ENCODE peak calls at places on chromosomes 3 and 15, in seven cellular contexts. X is RWPE2, Y is fibroblast of lung, O is astrocyte of the spinal cord, P is AG09309, G is Peyer's patch, Z is tibial artery. K is an unnamed sample.

GRCh38 chr3:112445839-112446238 is 53.4 kb downstream of the BTLA start:
- DNase-seq in X (no peak), Y (no peak), O (no peak), P (no peak), G (no peak), Z (no peak), K (no peak)

GRCh38 chr15:31551323-31551722 is 224.7 kb downstream of the KLF13 start:
- DNase-seq in X (no peak), Y (no peak), O (no peak), P (no peak), G (no peak), Z (no peak), K (no peak)

GRCh38 chr3:114558271-114558670 is 264.4 kb downstream of the TIGIT start:
- DNase-seq in X (no peak), Y (peak), O (no peak), P (no peak), G (no peak), Z (no peak), K (peak)

GRCh38 chr3:11391930-11392688 is 119.9 kb downstream of the ATG7 start:
- DNase-seq in X (no peak), Y (peak), O (peak), P (peak), G (no peak), Z (no peak), K (peak)

GRCh38 chr3:144480520-144480919 is 508.9 kb downstream of the DIPK2A start:
- DNase-seq in X (no peak), Y (no peak), O (no peak), P (no peak), G (no peak), Z (no peak), K (no peak)

GRCh38 chr3:134008630-134009156 is 21.0 kb downstream of the SLCO2A1 start:
- DNase-seq in X (peak), Y (peak), O (peak), P (peak), G (no peak), Z (no peak), K (peak)

GRCh38 chr3:9809615-9810356 is at the start of gene TTLL3:
- DNase-seq in X (peak), Y (peak), O (peak), P (no peak), G (peak), Z (peak), K (peak)

GRCh38 chr3:54355795-54356194 is 233.4 kb downstream of the CACNA2D3 start:
- DNase-seq in X (no peak), Y (no peak), O (no peak), P (no peak), G (no peak), Z (no peak), K (no peak)

GRCh38 chr15:36589971-36590370 is 10.5 kb downstream of the CDIN1 start:
- DNase-seq in X (no peak), Y (peak), O (peak), P (no peak), G (no peak), Z (no peak), K (peak)

GRCh38 chr15:52154896-52155865 is 36.0 kb downstream of the GNB5 start:
- DNase-seq in X (peak), Y (no peak), O (no peak), P (no peak), G (no peak), Z (no peak), K (no peak)

GRCh38 chr3:27914199-27914598 is 192.1 kb upstream of the EOMES start:
- DNase-seq in X (no peak), Y (no peak), O (no peak), P (no peak), G (no peak), Z (no peak), K (peak)

GRCh38 chr15:38758001-38758400 is 193.4 kb upstream of the RASGRP1 start:
- DNase-seq in X (no peak), Y (peak), O (peak), P (peak), G (no peak), Z (no peak), K (peak)

GRCh38 chr15:66785637-66786036 is 83.6 kb downstream of the SMAD6 start:
- DNase-seq in X (no peak), Y (peak), O (peak), P (no peak), G (no peak), Z (no peak), K (peak)

GRCh38 chr3:143998266-143998665 is 26.6 kb downstream of the DIPK2A start:
- DNase-seq in X (no peak), Y (peak), O (peak), P (no peak), G (no peak), Z (no peak), K (peak)

DNA sequence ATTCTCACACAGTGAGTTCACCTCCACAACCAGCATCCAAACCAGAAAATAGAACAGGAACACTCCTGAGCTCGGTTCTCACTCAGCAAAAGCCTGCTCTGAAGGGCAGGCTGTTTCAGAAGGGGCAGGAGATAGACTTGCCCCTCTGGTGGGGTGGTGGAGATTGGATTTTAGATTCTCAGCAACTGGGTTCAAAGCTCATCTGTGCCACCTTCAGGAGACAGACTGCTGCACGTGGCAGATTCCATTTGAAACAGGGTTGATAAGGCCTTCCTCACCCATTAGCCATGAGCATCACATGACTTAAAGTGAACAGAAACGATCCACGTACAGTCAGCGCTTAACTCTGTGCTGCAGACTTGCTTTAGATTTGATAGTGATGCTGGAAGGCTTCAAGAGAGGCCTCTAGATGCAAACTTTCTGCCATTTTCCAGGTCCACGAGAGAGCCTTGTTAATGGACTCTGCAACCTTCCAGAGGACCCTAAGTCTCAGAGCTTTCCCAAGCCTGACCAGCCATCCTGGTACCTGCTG is 35.0 kb upstream of the MGLL start:
- DNase-seq in X (no peak), Y (peak), O (no peak), P (no peak), G (no peak), Z (no peak), K (peak)
- TF ChIP-seq CTCF in X (no peak), Y (peak), O (peak), P (peak), G (no peak), Z (peak), K (peak)

DNA sequence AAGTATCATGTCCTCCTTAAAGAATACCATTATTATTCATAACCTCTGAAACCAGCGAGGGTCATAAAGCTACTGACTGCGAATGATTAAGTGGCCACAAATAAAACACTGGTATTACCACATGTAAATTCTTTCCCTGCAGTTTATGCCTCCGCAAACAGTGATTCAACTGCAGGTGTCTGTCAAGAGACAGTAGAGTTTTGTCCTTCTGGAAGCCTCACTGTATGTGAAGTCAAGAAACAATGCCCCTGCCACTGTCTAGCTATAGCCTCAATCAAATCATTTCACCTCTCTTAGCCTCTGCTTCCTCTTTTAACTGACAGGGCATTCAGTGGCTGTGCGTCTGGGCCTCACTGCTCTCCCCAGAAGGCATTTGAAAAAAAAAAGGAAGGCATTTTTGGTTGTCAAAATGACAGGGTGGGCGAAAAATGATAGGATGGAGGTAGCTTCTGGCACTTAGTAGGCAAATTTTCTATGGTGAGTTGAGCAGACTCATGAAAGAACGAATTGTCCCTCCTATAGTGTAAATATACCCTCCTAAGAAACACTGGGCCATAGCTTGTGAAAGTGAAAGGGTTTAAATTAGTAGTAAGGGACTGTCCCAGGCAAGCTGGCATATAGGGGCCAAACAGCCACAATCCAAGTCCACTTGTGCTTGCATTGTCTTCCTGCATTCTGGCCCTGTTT is 66.7 kb downstream of the FILIP1L start:
- DNase-seq in X (peak), Y (peak), O (peak), P (peak), G (peak), Z (no peak), K (peak)
- H3K4me3 ChIP-seq in X (no peak), Y (no peak), O (no peak), P (no peak), G (no peak), Z (no peak), K (no peak)

GRCh38 chr3:852033-852432 is 240.8 kb upstream of the CNTN6 start:
- DNase-seq in X (no peak), Y (no peak), O (no peak), P (no peak), G (no peak), Z (no peak), K (no peak)
- TF ChIP-seq CTCF in X (no peak), Y (no peak), O (no peak), P (no peak), G (no peak), Z (no peak), K (no peak)

GRCh38 chr3:16849240-16849639 is 35.5 kb upstream of the PLCL2 start:
- DNase-seq in X (no peak), Y (peak), O (peak), P (no peak), G (peak), Z (no peak), K (peak)
- H3K4me3 ChIP-seq in X (no peak), Y (no peak), O (peak), P (no peak), G (no peak), Z (no peak), K (no peak)

K was measured in fibroblast of mammary gland.